ENCODE peak calls at places on chromosomes 5 and 9, in four cellular contexts. One of them, this sample, is unnamed.

GRCh38 chr9:133888779-133889491 is 103.2 kb downstream of the VAV2 start:
- DNase-seq in H1: no peak
- DNase-seq in H9: no peak
- DNase-seq in mesendoderm: no peak
- DNase-seq in this sample: no peak

GRCh38 chr9:114771901-114772300 is 33.9 kb downstream of the TNFSF15 start:
- DNase-seq in mesendoderm: no peak
- DNase-seq in H9: no peak
- DNase-seq in H1: no peak
- DNase-seq in this sample: no peak

GRCh38 chr5:54874337-54875021 is 110.9 kb downstream of the ESM1 start:
- DNase-seq in mesendoderm: peak
- DNase-seq in H1: no peak
- DNase-seq in H9: no peak
- DNase-seq in this sample: peak

GRCh38 chr5:1118231-1118698 is 6.4 kb upstream of the SLC12A7 start:
- DNase-seq in H1: no peak
- DNase-seq in H9: no peak
- DNase-seq in mesendoderm: no peak
- DNase-seq in this sample: peak

GRCh38 chr5:79236970-79237734 is 1.2 kb downstream of the JMY start:
- DNase-seq in mesendoderm: peak
- DNase-seq in H1: no peak
- DNase-seq in H9: peak
- DNase-seq in this sample: peak

GRCh38 chr9:130137081-130137869 is 34.9 kb upstream of the NCS1 start:
- DNase-seq in mesendoderm: no peak
- DNase-seq in H1: no peak
- DNase-seq in H9: no peak
- DNase-seq in this sample: no peak

GRCh38 chr9:35660966-35661413 is 2.9 kb downstream of the CCDC107 start:
- DNase-seq in H9: no peak
- DNase-seq in H1: no peak
- DNase-seq in mesendoderm: peak
- DNase-seq in this sample: peak

GRCh38 chr5:32076699-32077695 is 97.1 kb downstream of the GOLPH3 start:
- DNase-seq in H1: no peak
- DNase-seq in mesendoderm: peak
- DNase-seq in H9: no peak
- DNase-seq in this sample: peak

GRCh38 chr9:6566409-6567139 is 79.0 kb downstream of the GLDC start:
- DNase-seq in H1: peak
- DNase-seq in mesendoderm: peak
- DNase-seq in H9: no peak
- DNase-seq in this sample: peak

GRCh38 chr5:107619781-107620180 is 51.0 kb downstream of the EFNA5 start:
- DNase-seq in mesendoderm: peak
- DNase-seq in H9: no peak
- DNase-seq in H1: no peak
- DNase-seq in this sample: no peak

GRCh38 chr9:92759990-92760893 is 4.4 kb downstream of the BICD2 start:
- DNase-seq in mesendoderm: no peak
- DNase-seq in H1: no peak
- DNase-seq in H9: peak
- DNase-seq in this sample: no peak

GRCh38 chr5:1536298-1537165 is 12.8 kb upstream of the LPCAT1 start:
- DNase-seq in mesendoderm: no peak
- DNase-seq in H9: peak
- DNase-seq in H1: no peak
- DNase-seq in this sample: peak

GRCh38 chr5:67265951-67266350 is 69.4 kb upstream of the CD180 start:
- DNase-seq in H1: no peak
- DNase-seq in mesendoderm: no peak
- DNase-seq in H9: no peak
- DNase-seq in this sample: no peak

GRCh38 chr9:119698535-119698934 is 329.3 kb upstream of the BRINP1 start:
- DNase-seq in H1: no peak
- DNase-seq in H9: no peak
- DNase-seq in mesendoderm: peak
- DNase-seq in this sample: no peak

GRCh38 chr9:8871796-8872470 is 1072.4 kb upstream of the DMAC1 start:
- DNase-seq in mesendoderm: peak
- DNase-seq in H9: no peak
- DNase-seq in H1: no peak
- DNase-seq in this sample: no peak

GRCh38 chr9:8869812-8870211 is 1070.2 kb upstream of the DMAC1 start:
- DNase-seq in mesendoderm: no peak
- DNase-seq in H1: no peak
- DNase-seq in H9: no peak
- DNase-seq in this sample: no peak

GRCh38 chr9:8868632-8869031 is 1069.1 kb upstream of the DMAC1 start:
- DNase-seq in mesendoderm: peak
- DNase-seq in H9: no peak
- DNase-seq in H1: no peak
- DNase-seq in this sample: no peak

GRCh38 chr9:8872802-8873201 is 1073.2 kb upstream of the DMAC1 start:
- DNase-seq in H9: no peak
- DNase-seq in mesendoderm: no peak
- DNase-seq in H1: no peak
- DNase-seq in this sample: no peak

DNA sequence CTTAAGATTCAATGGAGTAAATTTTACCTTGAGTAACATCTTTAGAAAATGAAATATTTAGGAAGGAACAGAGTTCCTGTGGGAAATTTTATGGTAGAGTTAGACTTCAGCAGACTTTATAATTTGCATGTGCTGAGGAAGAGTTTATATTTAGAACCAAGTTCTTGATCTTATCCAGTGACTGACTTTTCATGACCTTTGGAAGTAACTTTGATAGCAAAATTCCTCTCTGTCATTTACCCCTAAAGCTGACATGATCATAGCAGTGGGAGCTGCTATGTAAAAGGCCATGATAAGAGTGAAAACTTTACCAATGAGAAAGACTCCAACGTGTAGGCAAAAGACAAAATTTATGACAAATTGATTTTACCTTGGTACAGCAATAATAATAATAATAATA is 1071.8 kb upstream of the DMAC1 start:
- DNase-seq in H1: no peak
- DNase-seq in mesendoderm: no peak
- DNase-seq in H9: no peak
- DNase-seq in this sample: no peak
- H3K56ac ChIP-seq in H1: no peak
- H3K56ac ChIP-seq in mesendoderm: no peak
- H3K56ac ChIP-seq in H9: no peak
- H3K56ac ChIP-seq in this sample: no peak

DNA sequence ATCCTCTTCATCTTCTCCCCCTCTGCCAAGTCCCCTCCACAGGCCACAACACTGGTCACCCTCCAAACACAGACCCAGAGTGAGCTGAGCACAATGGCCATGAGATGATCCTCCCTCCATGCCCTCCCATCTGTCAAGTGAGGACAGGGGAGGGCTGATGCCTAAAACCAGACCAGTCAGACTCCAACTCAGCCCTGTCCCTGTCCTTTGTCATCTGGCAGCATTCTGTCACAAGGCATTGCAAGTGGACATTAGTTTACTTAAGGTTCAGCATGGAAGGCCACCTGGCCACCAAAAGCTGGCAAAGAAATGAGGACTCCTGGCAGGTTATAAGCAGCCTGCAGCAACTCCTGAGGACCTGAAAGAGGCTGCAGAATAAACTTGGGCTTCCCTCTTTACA is 136.2 kb upstream of the SLC30A5 start:
- DNase-seq in H9: no peak
- DNase-seq in mesendoderm: no peak
- DNase-seq in H1: no peak
- DNase-seq in this sample: no peak
- H3K56ac ChIP-seq in H9: no peak
- H3K56ac ChIP-seq in mesendoderm: no peak
- H3K56ac ChIP-seq in H1: no peak
- H3K56ac ChIP-seq in this sample: no peak

GRCh38 chr5:167263185-167263584 is 1028.3 kb upstream of the WWC1 start:
- DNase-seq in H1: no peak
- DNase-seq in mesendoderm: no peak
- DNase-seq in H9: no peak
- DNase-seq in this sample: no peak
- H3K56ac ChIP-seq in H1: no peak
- H3K56ac ChIP-seq in mesendoderm: no peak
- H3K56ac ChIP-seq in H9: no peak
- H3K56ac ChIP-seq in this sample: no peak

GRCh38 chr5:95252801-95253200 is 32.1 kb downstream of the MCTP1 start:
- DNase-seq in H9: no peak
- DNase-seq in mesendoderm: no peak
- DNase-seq in H1: no peak
- DNase-seq in this sample: no peak
- H3K56ac ChIP-seq in H9: no peak
- H3K56ac ChIP-seq in mesendoderm: no peak
- H3K56ac ChIP-seq in H1: no peak
- H3K56ac ChIP-seq in this sample: no peak

DNA sequence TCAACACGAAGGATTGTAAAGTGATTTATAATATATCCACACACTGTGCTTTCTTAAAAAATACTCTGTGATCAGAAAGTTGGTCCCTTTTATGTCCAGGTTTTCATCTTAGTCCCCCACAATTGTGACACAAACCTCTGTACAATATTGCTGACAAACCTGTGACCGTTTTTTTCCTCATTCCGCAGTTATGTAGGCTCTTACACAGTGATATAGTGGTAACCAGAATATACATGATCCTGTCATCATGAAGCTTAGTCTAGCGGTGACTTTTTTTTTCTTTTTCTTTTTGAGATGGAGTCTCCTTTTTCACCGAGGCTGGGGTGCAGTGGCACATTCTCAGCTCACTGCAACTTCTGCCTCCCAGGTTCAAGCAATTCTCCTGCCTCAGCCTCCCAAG is 8.7 kb downstream of the ANP32B start:
- DNase-seq in H9: no peak
- DNase-seq in H1: no peak
- DNase-seq in mesendoderm: no peak
- DNase-seq in this sample: no peak
- H3K56ac ChIP-seq in H9: no peak
- H3K56ac ChIP-seq in H1: no peak
- H3K56ac ChIP-seq in mesendoderm: no peak
- H3K56ac ChIP-seq in this sample: no peak

This sample was measured in IMR-90.